ENCODE peak calls at places on chromosomes 12 and 14, in four cellular contexts. K is stimulated activated CD4-positive, alpha-beta T cell treated with anti-CD3 and anti-CD28 coated beads, Interleukin-2, amount 100 ng/mL, for 24 hours; R is left lung; F is endothelial cell. L is an unnamed sample.
A peak's percentile ranks its signal among the peaks of the same experiment; 100 is the strongest.

GRCh38 chr12:57069522-57069921 is 9.1 kb downstream of the NEMP1 start:
- DNase-seq in R (no peak), K (peak; percentile 64), F (peak; percentile 52), L (no peak)

GRCh38 chr14:90970167-90970600 is 90.3 kb downstream of the RPS6KA5 start:
- DNase-seq in F (no peak), K (no peak), R (no peak), L (no peak)

GRCh38 chr14:24874514-24875202 is 175.3 kb downstream of the STXBP6 start:
- DNase-seq in R (no peak), K (no peak), F (no peak), L (no peak)

GRCh38 chr14:102774391-102775153 is 2.7 kb upstream of the TRAF3 start:
- DNase-seq in F (peak; percentile 48), K (peak; percentile 57), R (no peak), L (peak; percentile 75)

GRCh38 chr14:21098892-21099595 is 589 bp upstream of the ZNF219 start:
- DNase-seq in K (no peak), F (no peak), R (no peak), L (no peak)

GRCh38 chr14:30214456-30215090 is 286.9 kb upstream of the PRKD1 start:
- DNase-seq in R (no peak), F (peak; percentile 20), K (no peak), L (peak; percentile 6)

GRCh38 chr12:27449893-27450534 is 3.5 kb downstream of the SMCO2 start:
- DNase-seq in R (no peak), K (no peak), F (no peak), L (no peak)

GRCh38 chr14:61476737-61477410 is 155.5 kb downstream of the PRKCH start:
- DNase-seq in R (no peak), F (no peak), K (peak; percentile 54), L (no peak)

GRCh38 chr14:67483599-67484270 is 4.8 kb downstream of the TMEM229B start:
- DNase-seq in F (no peak), R (no peak), K (no peak), L (no peak)

L was measured in GM19239.